ENCODE peak calls at places on chromosomes 5 and 9, in nine cellular contexts. T is GM20000; Q is CD4-positive, CD25-positive, alpha-beta regulatory T cell; B is uterus; V is naive thymus-derived CD8-positive, alpha-beta T cell; A is NCI-H1417; X is neural progenitor cell; K is gastrocnemius medialis; U is activated T-cell treated with anti-CD3 and anti-CD28 coated beads for 1 hour. F is an unnamed sample.

GRCh38 chr5:68046445-68046844 is 169.1 kb upstream of the PIK3R1 start:
- DNase-seq in T (no peak), Q (no peak), B (no peak), V (no peak), A (no peak), X (no peak), K (peak; percentile 54), U (no peak), F (no peak)

GRCh38 chr5:35780236-35780635 is 76.5 kb upstream of the IL7R start:
- DNase-seq in T (no peak), Q (no peak), B (no peak), V (peak; percentile 35), A (no peak), X (no peak), K (no peak), U (no peak), F (no peak)

GRCh38 chr5:68740204-68740910 is 353.5 kb upstream of the SLC30A5 start:
- DNase-seq in T (peak; percentile 29), Q (no peak), B (no peak), V (no peak), A (peak; percentile 91), X (no peak), K (no peak), U (no peak), F (no peak)

GRCh38 chr5:124395287-124395686 is 351.2 kb downstream of the ZNF608 start:
- DNase-seq in T (no peak), Q (no peak), B (no peak), V (no peak), A (no peak), X (peak; percentile 85), K (peak; percentile 8), U (no peak), F (no peak)

GRCh38 chr5:76851713-76852369 is 2.0 kb downstream of the S100Z start:
- DNase-seq in T (no peak), Q (no peak), B (no peak), V (no peak), A (no peak), X (no peak), K (no peak), U (no peak), F (no peak)

GRCh38 chr9:124697326-124698200 is 73.5 kb downstream of the NR6A1 start:
- DNase-seq in T (no peak), Q (no peak), B (no peak), V (no peak), A (no peak), X (no peak), K (no peak), U (no peak), F (no peak)

GRCh38 chr5:14424011-14424685 is 157.4 kb upstream of the OTULINL start:
- DNase-seq in T (no peak), Q (peak; percentile 92), B (no peak), V (no peak), A (no peak), X (no peak), K (no peak), U (no peak), F (no peak)

GRCh38 chr9:136116360-136117098 is 2.1 kb downstream of the TMEM250 start:
- DNase-seq in T (no peak), Q (no peak), B (no peak), V (no peak), A (no peak), X (no peak), K (no peak), U (no peak), F (no peak)

GRCh38 chr5:32712463-32713395 is 1.6 kb downstream of the NPR3 start:
- DNase-seq in T (no peak), Q (no peak), B (no peak), V (no peak), A (no peak), X (peak; percentile 61), K (no peak), U (no peak), F (no peak)

GRCh38 chr5:150376799-150377771 is 19.6 kb downstream of the TCOF1 start:
- DNase-seq in T (no peak), Q (no peak), B (no peak), V (no peak), A (no peak), X (no peak), K (no peak), U (no peak), F (no peak)

GRCh38 chr9:98775831-98776441 is 20.4 kb downstream of the ANKS6 start:
- DNase-seq in T (peak; percentile 75), Q (peak; percentile 61), B (no peak), V (peak; percentile 6), A (peak; percentile 34), X (peak; percentile 89), K (no peak), U (no peak), F (no peak)

GRCh38 chr9:123401879-123402513 is 46.0 kb downstream of the CRB2 start:
- DNase-seq in T (peak; percentile 61), Q (peak; percentile 12), B (no peak), V (no peak), A (peak; percentile 17), X (peak; percentile 73), K (no peak), U (no peak), F (no peak)

GRCh38 chr9:132364068-132364467 is 9.3 kb upstream of the SETX start:
- DNase-seq in T (no peak), Q (no peak), B (no peak), V (no peak), A (no peak), X (no peak), K (no peak), U (no peak), F (no peak)

GRCh38 chr5:83443539-83443938 is 28.0 kb upstream of the VCAN start:
- DNase-seq in T (no peak), Q (no peak), B (no peak), V (no peak), A (no peak), X (no peak), K (no peak), U (no peak), F (no peak)

GRCh38 chr5:95646569-95647330 is at the start of gene RFESD:
- DNase-seq in T (peak; percentile 89), Q (peak; percentile 97), B (peak; percentile 98), V (peak; percentile 85), A (peak; percentile 95), X (peak; percentile 96), K (peak; percentile 98), U (peak; percentile 89), F (peak; percentile 98)

GRCh38 chr5:68534131-68534940 is 318.8 kb downstream of the PIK3R1 start:
- DNase-seq in T (no peak), Q (no peak), B (peak; percentile 38), V (no peak), A (peak; percentile 97), X (peak; percentile 39), K (no peak), U (no peak), F (no peak)

GRCh38 chr9:18385676-18386075 is 88.3 kb upstream of the ADAMTSL1 start:
- DNase-seq in T (no peak), Q (no peak), B (no peak), V (no peak), A (no peak), X (no peak), K (no peak), U (no peak), F (no peak)

GRCh38 chr9:7784472-7784871 is 15.1 kb downstream of the DMAC1 start:
- DNase-seq in T (no peak), Q (peak; percentile 61), B (no peak), V (no peak), A (no peak), X (no peak), K (no peak), U (no peak), F (no peak)

GRCh38 chr9:137025120-137025966 is 2.7 kb downstream of the ABCA2 start:
- DNase-seq in T (no peak), Q (no peak), B (no peak), V (no peak), A (peak; percentile 83), X (peak; percentile 43), K (no peak), U (no peak), F (no peak)

GRCh38 chr9:79163544-79163943 is 408.2 kb upstream of the TLE4 start:
- DNase-seq in T (no peak), Q (no peak), B (no peak), V (no peak), A (no peak), X (no peak), K (no peak), U (no peak), F (no peak)

GRCh38 chr9:132412089-132412488 is 2.1 kb downstream of the CFAP77 start:
- DNase-seq in T (peak; percentile 46), Q (peak; percentile 22), B (no peak), V (no peak), A (no peak), X (peak; percentile 79), K (no peak), U (no peak), F (no peak)

GRCh38 chr9:105392531-105392930 is 55.3 kb upstream of the FSD1L start:
- DNase-seq in T (no peak), Q (no peak), B (no peak), V (no peak), A (no peak), X (peak; percentile 19), K (no peak), U (no peak), F (no peak)

GRCh38 chr9:104982543-104982942 is 54.6 kb upstream of the ABCA1 start:
- DNase-seq in T (no peak), Q (no peak), B (no peak), V (no peak), A (no peak), X (no peak), K (no peak), U (no peak), F (no peak)

GRCh38 chr5:76870046-76870445 is 20.2 kb downstream of the S100Z start:
- DNase-seq in T (no peak), Q (no peak), B (no peak), V (no peak), A (no peak), X (no peak), K (no peak), U (no peak), F (no peak)

GRCh38 chr9:92529124-92529523 is 6.7 kb downstream of the ECM2 start:
- DNase-seq in T (no peak), Q (no peak), B (no peak), V (no peak), A (no peak), X (no peak), K (no peak), U (no peak), F (no peak)

GRCh38 chr9:121360975-121361374 is 9.1 kb downstream of the STOM start:
- DNase-seq in T (no peak), Q (no peak), B (no peak), V (no peak), A (no peak), X (no peak), K (no peak), U (no peak), F (no peak)

GRCh38 chr5:78895616-78896015 is 89.5 kb downstream of the ARSB start:
- DNase-seq in T (no peak), Q (no peak), B (no peak), V (no peak), A (no peak), X (no peak), K (no peak), U (no peak), F (no peak)

F was measured in lung.